ENCODE peak calls at places on chromosomes 1 and 21, in nine cellular contexts. V is GM12878; Z is posterior cingulate gyrus; J is SHP77; C is stimulated activated CD4-positive, alpha-beta T cell treated with anti-CD3 and anti-CD28 coated beads, Interleukin-4, amount 100 ng/mL, for 4 hours; R is thoracic aorta; H is dermis blood vessel endothelial cell; Q is C1 segment of cervical spinal cord; E is HL-60. N is an unnamed sample.
A peak's percentile ranks its signal among the peaks of the same experiment; 100 is the strongest.

GRCh38 chr1:180521474-180522203 is 19.3 kb upstream of the ACBD6 start:
- DNase-seq in V (no peak), Z (no peak), J (no peak), C (no peak), R (no peak), H (no peak), Q (no peak), E (no peak), N (peak; percentile 24)

GRCh38 chr1:94926915-94927404 is at the start of gene CNN3:
- DNase-seq in V (peak; percentile 4), Z (peak; percentile 94), J (peak; percentile 87), C (peak; percentile 79), R (peak; percentile 68), H (peak; percentile 95), Q (peak; percentile 90), E (no peak), N (peak; percentile 93)

GRCh38 chr21:44407493-44407892 is 47.8 kb upstream of the LRRC3 start:
- DNase-seq in V (no peak), Z (no peak), J (no peak), C (peak; percentile 52), R (no peak), H (no peak), Q (no peak), E (no peak), N (no peak)

GRCh38 chr1:218660678-218661053 is 315.5 kb downstream of the TGFB2 start:
- DNase-seq in V (no peak), Z (no peak), J (no peak), C (no peak), R (no peak), H (peak; percentile 88), Q (no peak), E (no peak), N (no peak)

GRCh38 chr1:173295995-173296394 is 88.9 kb upstream of the TNFSF4 start:
- DNase-seq in V (no peak), Z (no peak), J (no peak), C (no peak), R (no peak), H (no peak), Q (no peak), E (no peak), N (no peak)

GRCh38 chr1:42420911-42421585 is 34.8 kb downstream of the ZMYND12 start:
- DNase-seq in V (no peak), Z (peak; percentile 56), J (peak; percentile 88), C (no peak), R (no peak), H (peak; percentile 78), Q (no peak), E (no peak), N (peak; percentile 80)

GRCh38 chr21:17397703-17398102 is 115.1 kb upstream of the CXADR start:
- DNase-seq in V (no peak), Z (no peak), J (no peak), C (no peak), R (no peak), H (no peak), Q (no peak), E (no peak), N (no peak)

GRCh38 chr1:167705250-167705649 is 16.5 kb upstream of the MPZL1 start:
- DNase-seq in V (no peak), Z (no peak), J (no peak), C (no peak), R (no peak), H (no peak), Q (no peak), E (no peak), N (no peak)

GRCh38 chr1:36372617-36373016 is 13.1 kb downstream of the STK40 start:
- DNase-seq in V (no peak), Z (no peak), J (no peak), C (no peak), R (no peak), H (no peak), Q (no peak), E (no peak), N (no peak)

GRCh38 chr1:92030701-92031107 is 919 bp downstream of the EPHX4 start:
- DNase-seq in V (no peak), Z (no peak), J (no peak), C (no peak), R (no peak), H (peak; percentile 86), Q (no peak), E (no peak), N (no peak)

GRCh38 chr1:209822706-209823105 is 5.1 kb upstream of the UTP25 start:
- DNase-seq in V (no peak), Z (no peak), J (no peak), C (no peak), R (no peak), H (no peak), Q (no peak), E (no peak), N (no peak)

GRCh38 chr1:32972814-32973428 is 8.3 kb upstream of the RNF19B start:
- DNase-seq in V (no peak), Z (peak; percentile 80), J (peak; percentile 39), C (no peak), R (no peak), H (peak; percentile 77), Q (peak; percentile 50), E (no peak), N (peak; percentile 67)

GRCh38 chr1:6660415-6661049 is 35.9 kb downstream of the THAP3 start:
- DNase-seq in V (no peak), Z (no peak), J (no peak), C (no peak), R (no peak), H (no peak), Q (no peak), E (no peak), N (no peak)

GRCh38 chr1:195894411-195894810 is 713.8 kb downstream of the KCNT2 start:
- DNase-seq in V (no peak), Z (no peak), J (no peak), C (no peak), R (peak; percentile 3), H (no peak), Q (no peak), E (no peak), N (no peak)

GRCh38 chr1:232521660-232522059 is 108.3 kb downstream of the SIPA1L2 start:
- DNase-seq in V (no peak), Z (no peak), J (no peak), C (no peak), R (no peak), H (no peak), Q (no peak), E (no peak), N (no peak)

GRCh38 chr1:67175713-67176112 is 9.5 kb downstream of the IL23R start:
- DNase-seq in V (no peak), Z (no peak), J (no peak), C (no peak), R (no peak), H (no peak), Q (no peak), E (no peak), N (no peak)

GRCh38 chr1:54547601-54548388 is at the start of gene ACOT11:
- DNase-seq in V (no peak), Z (peak; percentile 82), J (peak; percentile 53), C (no peak), R (peak; percentile 63), H (peak; percentile 34), Q (peak; percentile 76), E (peak; percentile 50), N (peak; percentile 81)

GRCh38 chr1:71918630-71919029 is 363.7 kb downstream of the NEGR1 start:
- DNase-seq in V (no peak), Z (no peak), J (no peak), C (no peak), R (no peak), H (no peak), Q (no peak), E (no peak), N (no peak)

GRCh38 chr1:67307251-67308060 is at the start of gene IL12RB2:
- DNase-seq in V (no peak), Z (no peak), J (no peak), C (peak; percentile 40), R (no peak), H (peak; percentile 1), Q (no peak), E (no peak), N (peak; percentile 65)

GRCh38 chr1:182839209-182840065 is at the start of gene DHX9:
- DNase-seq in V (peak; percentile 60), Z (peak; percentile 91), J (peak; percentile 88), C (peak; percentile 89), R (peak; percentile 80), H (peak; percentile 94), Q (peak; percentile 93), E (peak; percentile 87), N (peak; percentile 96)

GRCh38 chr1:17874665-17875064 is 119.5 kb downstream of the ACTL8 start:
- DNase-seq in V (no peak), Z (no peak), J (no peak), C (no peak), R (no peak), H (no peak), Q (no peak), E (no peak), N (peak; percentile 16)

GRCh38 chr1:77514871-77515776 is 167.3 kb downstream of the ZZZ3 start:
- DNase-seq in V (no peak), Z (peak; percentile 55), J (no peak), C (no peak), R (no peak), H (peak; percentile 72), Q (peak; percentile 31), E (no peak), N (no peak)

GRCh38 chr1:1020000-1020404 is at the start of gene AGRN:
- DNase-seq in V (no peak), Z (no peak), J (no peak), C (no peak), R (no peak), H (peak; percentile 44), Q (no peak), E (no peak), N (peak; percentile 59)

GRCh38 chr1:90407737-90408136 is 309.4 kb downstream of the BARHL2 start:
- DNase-seq in V (no peak), Z (no peak), J (no peak), C (no peak), R (no peak), H (no peak), Q (no peak), E (no peak), N (no peak)

GRCh38 chr1:168246506-168246905 is 20.7 kb downstream of the SFT2D2 start:
- DNase-seq in V (no peak), Z (no peak), J (no peak), C (no peak), R (no peak), H (no peak), Q (no peak), E (no peak), N (no peak)

N was measured in body of pancreas.